ENCODE peak calls at places on chromosome 1, in nine cellular contexts. F is GM23248, S is OCI-LY7, Q is GM23338, J is PC-9, Y is SK-N-SH, V is PC-3, L is hepatocyte, M is HCT116. D is an unnamed sample.

GRCh38 chr1:115456441-115456961 is 118.5 kb upstream of the NGF start:
- DNase-seq in L (no peak), Q (no peak), J (peak; percentile 65), F (peak; percentile 85), V (peak; percentile 60), S (no peak), Y (no peak), M (no peak), D (no peak)

GRCh38 chr1:226199971-226200370 is 13.4 kb upstream of the ACBD3 start:
- DNase-seq in Y (no peak), F (no peak), Q (no peak), V (no peak), S (no peak), J (no peak), L (no peak), M (no peak), D (no peak)

GRCh38 chr1:59015708-59016107 is 231.9 kb upstream of the JUN start:
- DNase-seq in F (peak; percentile 94), Y (no peak), Q (no peak), M (no peak), L (peak; percentile 30), S (no peak), V (peak; percentile 68), J (no peak), D (no peak)

GRCh38 chr1:14135070-14135469 is 435.1 kb downstream of the PRDM2 start:
- DNase-seq in J (no peak), Y (no peak), L (no peak), V (peak; percentile 79), S (no peak), Q (no peak), M (no peak), F (no peak), D (no peak)

GRCh38 chr1:114832057-114832456 is 22.6 kb upstream of the SYCP1 start:
- DNase-seq in F (no peak), Q (no peak), J (peak; percentile 32), L (no peak), V (no peak), S (no peak), M (no peak), Y (no peak), D (no peak)

GRCh38 chr1:118484893-118485292 is 299.9 kb upstream of the SPAG17 start:
- DNase-seq in M (no peak), F (no peak), Q (no peak), V (no peak), J (no peak), S (no peak), Y (no peak), L (no peak), D (no peak)

GRCh38 chr1:169874229-169874628 is 19.5 kb downstream of the SCYL3 start:
- DNase-seq in M (no peak), J (no peak), Y (no peak), F (peak; percentile 92), V (peak; percentile 83), Q (no peak), L (no peak), S (no peak), D (no peak)

GRCh38 chr1:228394571-228395394 is 11.9 kb downstream of the TRIM11 start:
- DNase-seq in V (no peak), Y (no peak), S (no peak), Q (no peak), J (no peak), M (no peak), L (no peak), F (no peak), D (no peak)

GRCh38 chr1:28236656-28237331 is 870 bp downstream of the ATP5IF1 start:
- DNase-seq in V (no peak), L (no peak), Y (peak; percentile 20), M (no peak), Q (peak; percentile 31), F (peak; percentile 25), J (no peak), S (no peak), D (no peak)

GRCh38 chr1:202172015-202172355 is 11.6 kb upstream of the PTPN7 start:
- DNase-seq in S (no peak), M (no peak), L (no peak), V (no peak), F (no peak), J (no peak), Q (no peak), Y (no peak), D (no peak)

GRCh38 chr1:11281518-11282331 is 8.7 kb downstream of the UBIAD1 start:
- DNase-seq in Q (no peak), F (peak; percentile 27), M (no peak), V (peak; percentile 58), L (no peak), S (no peak), Y (no peak), J (no peak), D (no peak)

GRCh38 chr1:14940285-14940890 is 213.2 kb upstream of the TMEM51 start:
- DNase-seq in Y (no peak), Q (no peak), S (no peak), J (no peak), F (no peak), M (no peak), V (no peak), L (no peak), D (no peak)

GRCh38 chr1:61181016-61181560 is 98.7 kb downstream of the NFIA start:
- DNase-seq in J (no peak), F (no peak), L (no peak), M (no peak), Y (no peak), V (no peak), S (no peak), Q (no peak), D (no peak)

GRCh38 chr1:185074307-185074706 is 28.9 kb downstream of the RNF2 start:
- DNase-seq in S (no peak), Y (no peak), Q (peak; percentile 40), M (no peak), L (no peak), F (peak; percentile 69), V (peak; percentile 3), J (no peak), D (no peak)

GRCh38 chr1:209480345-209480744 is 103.2 kb upstream of the CAMK1G start:
- DNase-seq in S (no peak), L (no peak), M (no peak), Y (no peak), J (no peak), V (no peak), F (no peak), Q (no peak), D (no peak)

GRCh38 chr1:28783363-28783762 is 28.6 kb upstream of the OPRD1 start:
- DNase-seq in Y (no peak), L (no peak), J (no peak), S (no peak), F (no peak), V (no peak), M (no peak), Q (no peak), D (no peak)

GRCh38 chr1:240128361-240128760 is 36.7 kb downstream of the FMN2 start:
- DNase-seq in V (no peak), M (no peak), Q (no peak), L (no peak), J (no peak), Y (no peak), F (no peak), S (no peak), D (no peak)

GRCh38 chr1:3905953-3906671 is 6.0 kb upstream of the C1orf174 start:
- DNase-seq in V (no peak), L (no peak), S (peak; percentile 78), M (no peak), J (no peak), Y (no peak), F (no peak), Q (no peak), D (no peak)

GRCh38 chr1:88985033-88985432 is 7.4 kb downstream of the KYAT3 start:
- DNase-seq in L (peak; percentile 48), M (peak; percentile 79), V (peak; percentile 95), S (no peak), J (peak; percentile 79), Y (peak; percentile 73), F (peak; percentile 86), Q (no peak), D (no peak)

GRCh38 chr1:40341509-40342380 is 24.7 kb upstream of the COL9A2 start:
- DNase-seq in S (peak; percentile 50), Y (no peak), Q (no peak), V (no peak), M (no peak), L (no peak), J (no peak), F (no peak), D (no peak)

GRCh38 chr1:187517508-187517907 is 688.8 kb downstream of the PLA2G4A start:
- DNase-seq in J (no peak), Y (no peak), L (no peak), S (no peak), F (no peak), Q (no peak), V (no peak), M (no peak), D (no peak)

GRCh38 chr1:157539568-157539967 is 12.7 kb downstream of the FCRL5 start:
- DNase-seq in F (no peak), L (no peak), Y (no peak), V (no peak), M (no peak), J (no peak), Q (no peak), S (no peak), D (no peak)
- H3K9me2 ChIP-seq in F (no peaks in the 10 kb centered on the region), L (no peaks in the 10 kb centered on the region), Y (no peaks in the 10 kb centered on the region), V (no peaks in the 10 kb centered on the region), M (no peaks in the 10 kb centered on the region), J (no peaks in the 10 kb centered on the region), Q (peaks cover 21% of the 10 kb centered on the region), S (no peaks in the 10 kb centered on the region), D (no peaks in the 10 kb centered on the region)

GRCh38 chr1:31632649-31633048 is 12.0 kb downstream of the PEF1 start:
- DNase-seq in S (no peak), M (no peak), J (no peak), V (no peak), Y (no peak), F (no peak), L (no peak), Q (no peak), D (no peak)
- H3K4me1 ChIP-seq in S (no peaks in the 10 kb centered on the region), M (no peaks in the 10 kb centered on the region), J (no peaks in the 10 kb centered on the region), V (no peaks in the 10 kb centered on the region), Y (peaks cover 39% of the 10 kb centered on the region), F (peaks cover 6% of the 10 kb centered on the region), L (no peaks in the 10 kb centered on the region), Q (no peaks in the 10 kb centered on the region), D (no peaks in the 10 kb centered on the region)

DNA sequence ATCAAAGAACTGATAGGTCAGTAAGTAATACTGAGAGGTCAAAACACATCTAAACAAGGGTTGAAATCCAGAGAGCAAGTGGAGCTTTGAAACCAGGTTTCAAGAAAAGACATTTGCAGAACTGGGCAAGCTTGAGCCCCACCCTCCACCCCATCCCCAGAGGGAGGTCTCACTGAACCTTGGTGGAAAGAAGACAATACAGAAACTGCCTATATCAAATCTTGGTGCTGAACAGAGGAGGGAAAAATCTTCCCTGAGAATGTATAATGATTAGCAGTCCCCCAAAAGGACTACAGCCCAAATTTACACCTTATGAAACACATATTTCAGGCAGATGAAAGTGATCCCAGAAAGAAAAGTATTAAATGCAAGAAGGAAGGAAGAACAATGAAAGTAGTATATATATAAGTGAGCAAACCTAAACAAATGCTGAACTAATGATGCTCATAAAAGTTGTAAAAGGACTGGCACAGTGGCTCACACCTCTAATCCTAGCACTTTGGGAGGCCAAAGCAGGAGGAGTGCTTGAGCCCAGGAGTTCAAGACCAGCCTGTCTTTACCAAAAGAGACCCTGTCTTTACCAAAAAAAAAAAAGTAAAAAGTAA is 12.4 kb downstream of the ZBTB17 start:
- DNase-seq in F (no peak), Q (no peak), S (no peak), Y (no peak), M (no peak), V (no peak), L (no peak), J (no peak), D (no peak)
- H3K9me2 ChIP-seq in F (no peaks in the 10 kb centered on the region), Q (no peaks in the 10 kb centered on the region), S (no peaks in the 10 kb centered on the region), Y (no peaks in the 10 kb centered on the region), M (no peaks in the 10 kb centered on the region), V (no peaks in the 10 kb centered on the region), L (no peaks in the 10 kb centered on the region), J (no peaks in the 10 kb centered on the region), D (no peaks in the 10 kb centered on the region)

GRCh38 chr1:1307261-1307907 is 346 bp downstream of the ACAP3 start:
- DNase-seq in Y (no peak), F (peak; percentile 67), Q (no peak), M (no peak), L (no peak), J (no peak), V (peak; percentile 47), S (no peak), D (peak; percentile 19)
- H3K4me1 ChIP-seq in Y (peaks cover 50% of the 10 kb centered on the region), F (peaks cover 22% of the 10 kb centered on the region), Q (peaks cover 7% of the 10 kb centered on the region), M (peaks cover 60% of the 10 kb centered on the region), L (peaks cover 41% of the 10 kb centered on the region), J (peaks cover 36% of the 10 kb centered on the region), V (peaks cover 33% of the 10 kb centered on the region), S (peaks cover 35% of the 10 kb centered on the region), D (peaks cover 10% of the 10 kb centered on the region)

D was measured in MM.1S.